ENCODE peak calls at places on chromosome 20, in four cellular contexts. W is HuH-7.5; T is NK-92 treated with Interleukin-12 subunit alpha and Interleukin-12 subunit beta, amount 100 ng/mL, for 24 hours; L is GM12865. Q is an unnamed sample.

GRCh38 chr20:54355631-54356280 is 119.6 kb upstream of the DOK5 start:
- DNase-seq in L (no peak), T (no peak), W (no peak), Q (peak)

GRCh38 chr20:38888059-38888831 is 38.0 kb upstream of the FAM83D start:
- DNase-seq in L (no peak), T (no peak), W (no peak), Q (no peak)

GRCh38 chr20:4195499-4195898 is 180.1 kb upstream of the RNF24 start:
- DNase-seq in T (no peak), W (peak), L (no peak), Q (peak)

GRCh38 chr20:45347936-45348809 is at the start of gene SDC4:
- DNase-seq in W (peak), T (peak), L (no peak), Q (peak)

GRCh38 chr20:44584103-44584690 is 1.8 kb downstream of the PKIG start:
- DNase-seq in W (no peak), T (no peak), L (no peak), Q (no peak)

GRCh38 chr20:57508381-57508780 is 16.6 kb downstream of the CTCFL start:
- DNase-seq in T (no peak), L (no peak), W (no peak), Q (no peak)

GRCh38 chr20:34977365-34978091 is 21.9 kb downstream of the MYH7B start:
- DNase-seq in T (no peak), W (no peak), L (no peak), Q (no peak)

GRCh38 chr20:11686900-11687543 is 230.7 kb upstream of the BTBD3 start:
- DNase-seq in T (no peak), L (no peak), W (no peak), Q (no peak)

GRCh38 chr20:44725852-44726251 is 10.7 kb downstream of the CCN5 start:
- DNase-seq in T (no peak), W (no peak), L (no peak), Q (no peak)

GRCh38 chr20:62824476-62825287 is 7.8 kb downstream of the COL9A3 start:
- DNase-seq in L (peak), W (peak), T (no peak), Q (no peak)

GRCh38 chr20:46396052-46396451 is 10.4 kb downstream of the ELMO2 start:
- DNase-seq in T (no peak), L (no peak), W (no peak), Q (no peak)

GRCh38 chr20:10940941-10941340 is 267.1 kb upstream of the JAG1 start:
- DNase-seq in W (no peak), T (no peak), L (peak), Q (no peak)

GRCh38 chr20:61328906-61329558 is 77.0 kb downstream of the CDH4 start:
- DNase-seq in T (peak), W (no peak), L (no peak), Q (peak)

GRCh38 chr20:36472656-36473071 is 68.7 kb upstream of the MYL9 start:
- DNase-seq in T (no peak), L (no peak), W (no peak), Q (peak)

GRCh38 chr20:43949741-43950618 is 35.3 kb downstream of the TOX2 start:
- DNase-seq in W (no peak), T (peak), L (peak), Q (no peak)

GRCh38 chr20:46027245-46027853 is 1.7 kb upstream of the SLC12A5 start:
- DNase-seq in L (peak), T (no peak), W (peak), Q (peak)

GRCh38 chr20:58891076-58891685 is 38.7 kb downstream of the GNAS start:
- DNase-seq in L (peak), W (no peak), T (peak), Q (peak)

GRCh38 chr20:43721429-43722152 is 5.2 kb downstream of the GTSF1L start:
- DNase-seq in T (no peak), W (no peak), L (no peak), Q (no peak)

GRCh38 chr20:38198238-38198861 is 33.3 kb upstream of the TGM2 start:
- DNase-seq in T (no peak), W (no peak), L (no peak), Q (peak)

GRCh38 chr20:16387661-16388060 is 185.6 kb downstream of the KIF16B start:
- DNase-seq in W (no peak), T (no peak), L (no peak), Q (no peak)

GRCh38 chr20:44785768-44786167 is 24.6 kb downstream of the RIMS4 start:
- DNase-seq in T (no peak), W (no peak), L (no peak), Q (peak)

GRCh38 chr20:50052952-50053789 is 59.8 kb downstream of the UBE2V1 start:
- DNase-seq in T (no peak), L (no peak), W (no peak), Q (no peak)

GRCh38 chr20:61959301-61959700 is 106.4 kb downstream of the TAF4 start:
- DNase-seq in L (no peak), T (no peak), W (no peak), Q (peak)

GRCh38 chr20:4946585-4947378 is 54.5 kb downstream of the SLC23A2 start:
- DNase-seq in W (no peak), T (no peak), L (peak), Q (no peak)

GRCh38 chr20:17671565-17671964 is 10.5 kb downstream of the RRBP1 start:
- DNase-seq in W (no peak), L (no peak), T (no peak), Q (no peak)

GRCh38 chr20:12936020-12936419 is 72.8 kb upstream of the SPTLC3 start:
- DNase-seq in T (no peak), L (peak), W (no peak), Q (no peak)

GRCh38 chr20:48223715-48224114 is 438.4 kb upstream of the SULF2 start:
- DNase-seq in T (no peak), L (no peak), W (no peak), Q (no peak)

GRCh38 chr20:5855939-5856338 is 94.4 kb downstream of the TRMT6 start:
- DNase-seq in T (no peak), W (no peak), L (no peak), Q (no peak)

GRCh38 chr20:62820208-62820961 is 3.5 kb downstream of the COL9A3 start:
- DNase-seq in W (no peak), L (no peak), T (no peak), Q (peak)

GRCh38 chr20:17824676-17825224 is 125.0 kb downstream of the BANF2 start:
- DNase-seq in W (no peak), L (no peak), T (no peak), Q (no peak)

GRCh38 chr20:17650816-17651760 is 31.0 kb downstream of the RRBP1 start:
- DNase-seq in T (no peak), W (peak), L (no peak), Q (peak)

GRCh38 chr20:1663917-1664316 is 6.3 kb upstream of the SIRPG start:
- DNase-seq in T (no peak), L (no peak), W (no peak), Q (peak)

GRCh38 chr20:48826883-48827771 is 672 bp downstream of the PREX1 start:
- DNase-seq in T (peak), W (peak), L (peak), Q (no peak)

GRCh38 chr20:16583444-16583843 is 10.2 kb upstream of the KIF16B start:
- DNase-seq in L (no peak), W (no peak), T (no peak), Q (no peak)

GRCh38 chr20:31918471-31919105 is 33.3 kb downstream of the PDRG1 start:
- DNase-seq in L (no peak), T (no peak), W (no peak), Q (peak)

GRCh38 chr20:62358728-62359490 is 8.2 kb downstream of the LAMA5 start:
- DNase-seq in T (no peak), L (no peak), W (no peak), Q (no peak)

GRCh38 chr20:50870572-50871161 is 60.6 kb downstream of the ADNP start:
- DNase-seq in W (no peak), L (no peak), T (no peak), Q (no peak)

GRCh38 chr20:4817230-4817671 is 95.5 kb downstream of the PRND start:
- DNase-seq in L (no peak), W (peak), T (no peak), Q (peak)

GRCh38 chr20:37711001-37711400 is 17.2 kb downstream of the CTNNBL1 start:
- DNase-seq in T (no peak), W (no peak), L (no peak), Q (no peak)

Q was measured in MCF 10A.